ENCODE peak calls at places on chromosomes 7 and 10, in six cellular contexts. One of them, this sample, is unnamed.

GRCh38 chr10:27542812-27543211 is 38.7 kb downstream of the RAB18 start:
- DNase-seq in PC-3: no peak
- DNase-seq in activated CD8-positive, alpha-beta T cell treated with anti-CD3 and anti-CD28 coated beads, Interleukin-2, amount 10 ng/mL, durations not matched to agents 7 days and 5 days: no peak
- DNase-seq in HTR-8/SVneo: no peak
- DNase-seq in endothelial cell: no peak
- DNase-seq in Right ventricle myocardium superior: no peak
- DNase-seq in this sample: no peak

GRCh38 chr7:104089061-104089460 is 99.6 kb upstream of the RELN start:
- DNase-seq in PC-3: no peak
- DNase-seq in activated CD8-positive, alpha-beta T cell treated with anti-CD3 and anti-CD28 coated beads, Interleukin-2, amount 10 ng/mL, durations not matched to agents 7 days and 5 days: no peak
- DNase-seq in HTR-8/SVneo: no peak
- DNase-seq in endothelial cell: no peak
- DNase-seq in Right ventricle myocardium superior: no peak
- DNase-seq in this sample: no peak

GRCh38 chr10:541750-542371 is 147.6 kb downstream of the DIP2C start:
- DNase-seq in PC-3: no peak
- DNase-seq in activated CD8-positive, alpha-beta T cell treated with anti-CD3 and anti-CD28 coated beads, Interleukin-2, amount 10 ng/mL, durations not matched to agents 7 days and 5 days: no peak
- DNase-seq in HTR-8/SVneo: no peak
- DNase-seq in endothelial cell: no peak
- DNase-seq in Right ventricle myocardium superior: peak
- DNase-seq in this sample: no peak

GRCh38 chr10:14378387-14378960 is 47.8 kb upstream of the FRMD4A start:
- DNase-seq in PC-3: no peak
- DNase-seq in activated CD8-positive, alpha-beta T cell treated with anti-CD3 and anti-CD28 coated beads, Interleukin-2, amount 10 ng/mL, durations not matched to agents 7 days and 5 days: no peak
- DNase-seq in HTR-8/SVneo: no peak
- DNase-seq in endothelial cell: no peak
- DNase-seq in Right ventricle myocardium superior: no peak
- DNase-seq in this sample: no peak

GRCh38 chr7:123916240-123916724 is 8.8 kb upstream of the SPAM1 start:
- DNase-seq in PC-3: peak
- DNase-seq in activated CD8-positive, alpha-beta T cell treated with anti-CD3 and anti-CD28 coated beads, Interleukin-2, amount 10 ng/mL, durations not matched to agents 7 days and 5 days: no peak
- DNase-seq in HTR-8/SVneo: no peak
- DNase-seq in endothelial cell: no peak
- DNase-seq in Right ventricle myocardium superior: no peak
- DNase-seq in this sample: peak

GRCh38 chr7:142323706-142324105 is 65.8 kb upstream of the PRSS58 start:
- DNase-seq in PC-3: peak
- DNase-seq in activated CD8-positive, alpha-beta T cell treated with anti-CD3 and anti-CD28 coated beads, Interleukin-2, amount 10 ng/mL, durations not matched to agents 7 days and 5 days: peak
- DNase-seq in HTR-8/SVneo: no peak
- DNase-seq in endothelial cell: peak
- DNase-seq in Right ventricle myocardium superior: no peak
- DNase-seq in this sample: peak

GRCh38 chr7:116421298-116421697 is 78.2 kb upstream of the CAV2 start:
- DNase-seq in PC-3: peak
- DNase-seq in activated CD8-positive, alpha-beta T cell treated with anti-CD3 and anti-CD28 coated beads, Interleukin-2, amount 10 ng/mL, durations not matched to agents 7 days and 5 days: no peak
- DNase-seq in HTR-8/SVneo: no peak
- DNase-seq in endothelial cell: no peak
- DNase-seq in Right ventricle myocardium superior: no peak
- DNase-seq in this sample: no peak

GRCh38 chr10:46234431-46235060 is 52.3 kb upstream of the ANTXRL start:
- DNase-seq in PC-3: no peak
- DNase-seq in activated CD8-positive, alpha-beta T cell treated with anti-CD3 and anti-CD28 coated beads, Interleukin-2, amount 10 ng/mL, durations not matched to agents 7 days and 5 days: peak
- DNase-seq in HTR-8/SVneo: no peak
- DNase-seq in endothelial cell: peak
- DNase-seq in Right ventricle myocardium superior: no peak
- DNase-seq in this sample: no peak

GRCh38 chr7:142030846-142031245 is 35.2 kb downstream of the MGAM start:
- DNase-seq in PC-3: no peak
- DNase-seq in activated CD8-positive, alpha-beta T cell treated with anti-CD3 and anti-CD28 coated beads, Interleukin-2, amount 10 ng/mL, durations not matched to agents 7 days and 5 days: no peak
- DNase-seq in HTR-8/SVneo: no peak
- DNase-seq in endothelial cell: no peak
- DNase-seq in Right ventricle myocardium superior: no peak
- DNase-seq in this sample: no peak

GRCh38 chr10:77789016-77789415 is 137.5 kb downstream of the DLG5 start:
- DNase-seq in PC-3: no peak
- DNase-seq in activated CD8-positive, alpha-beta T cell treated with anti-CD3 and anti-CD28 coated beads, Interleukin-2, amount 10 ng/mL, durations not matched to agents 7 days and 5 days: no peak
- DNase-seq in HTR-8/SVneo: no peak
- DNase-seq in endothelial cell: no peak
- DNase-seq in Right ventricle myocardium superior: no peak
- DNase-seq in this sample: no peak

GRCh38 chr10:47165711-47166404 is 134.1 kb upstream of the GDF10 start:
- DNase-seq in PC-3: no peak
- DNase-seq in activated CD8-positive, alpha-beta T cell treated with anti-CD3 and anti-CD28 coated beads, Interleukin-2, amount 10 ng/mL, durations not matched to agents 7 days and 5 days: peak
- DNase-seq in HTR-8/SVneo: peak
- DNase-seq in endothelial cell: no peak
- DNase-seq in Right ventricle myocardium superior: peak
- DNase-seq in this sample: peak

GRCh38 chr10:7233259-7233991 is 177.4 kb downstream of the SFMBT2 start:
- DNase-seq in PC-3: peak
- DNase-seq in activated CD8-positive, alpha-beta T cell treated with anti-CD3 and anti-CD28 coated beads, Interleukin-2, amount 10 ng/mL, durations not matched to agents 7 days and 5 days: no peak
- DNase-seq in HTR-8/SVneo: no peak
- DNase-seq in endothelial cell: no peak
- DNase-seq in Right ventricle myocardium superior: no peak
- DNase-seq in this sample: peak

GRCh38 chr10:131744356-131744755 is 156.5 kb upstream of the PPP2R2D start:
- DNase-seq in PC-3: no peak
- DNase-seq in activated CD8-positive, alpha-beta T cell treated with anti-CD3 and anti-CD28 coated beads, Interleukin-2, amount 10 ng/mL, durations not matched to agents 7 days and 5 days: no peak
- DNase-seq in HTR-8/SVneo: no peak
- DNase-seq in endothelial cell: no peak
- DNase-seq in Right ventricle myocardium superior: no peak
- DNase-seq in this sample: no peak

GRCh38 chr7:29345590-29345989 is 151.0 kb downstream of the CHN2 start:
- DNase-seq in PC-3: peak
- DNase-seq in activated CD8-positive, alpha-beta T cell treated with anti-CD3 and anti-CD28 coated beads, Interleukin-2, amount 10 ng/mL, durations not matched to agents 7 days and 5 days: peak
- DNase-seq in HTR-8/SVneo: no peak
- DNase-seq in endothelial cell: peak
- DNase-seq in Right ventricle myocardium superior: peak
- DNase-seq in this sample: peak

GRCh38 chr10:30121401-30121800 is 62.0 kb upstream of the JCAD start:
- DNase-seq in PC-3: no peak
- DNase-seq in activated CD8-positive, alpha-beta T cell treated with anti-CD3 and anti-CD28 coated beads, Interleukin-2, amount 10 ng/mL, durations not matched to agents 7 days and 5 days: no peak
- DNase-seq in HTR-8/SVneo: no peak
- DNase-seq in endothelial cell: no peak
- DNase-seq in Right ventricle myocardium superior: no peak
- DNase-seq in this sample: no peak

GRCh38 chr10:11796439-11796838 is 26.7 kb upstream of the PROSER2 start:
- DNase-seq in PC-3: no peak
- DNase-seq in activated CD8-positive, alpha-beta T cell treated with anti-CD3 and anti-CD28 coated beads, Interleukin-2, amount 10 ng/mL, durations not matched to agents 7 days and 5 days: no peak
- DNase-seq in HTR-8/SVneo: no peak
- DNase-seq in endothelial cell: no peak
- DNase-seq in Right ventricle myocardium superior: no peak
- DNase-seq in this sample: no peak

GRCh38 chr7:96329189-96329588 is 7.3 kb upstream of the SLC25A13 start:
- DNase-seq in PC-3: no peak
- DNase-seq in activated CD8-positive, alpha-beta T cell treated with anti-CD3 and anti-CD28 coated beads, Interleukin-2, amount 10 ng/mL, durations not matched to agents 7 days and 5 days: no peak
- DNase-seq in HTR-8/SVneo: no peak
- DNase-seq in endothelial cell: no peak
- DNase-seq in Right ventricle myocardium superior: no peak
- DNase-seq in this sample: no peak

GRCh38 chr10:125026036-125026931 is 84.4 kb downstream of the ZRANB1 start:
- DNase-seq in PC-3: no peak
- DNase-seq in activated CD8-positive, alpha-beta T cell treated with anti-CD3 and anti-CD28 coated beads, Interleukin-2, amount 10 ng/mL, durations not matched to agents 7 days and 5 days: no peak
- DNase-seq in HTR-8/SVneo: no peak
- DNase-seq in endothelial cell: no peak
- DNase-seq in Right ventricle myocardium superior: no peak
- DNase-seq in this sample: no peak

GRCh38 chr10:33211123-33211878 is 123.2 kb downstream of the NRP1 start:
- DNase-seq in PC-3: peak
- DNase-seq in activated CD8-positive, alpha-beta T cell treated with anti-CD3 and anti-CD28 coated beads, Interleukin-2, amount 10 ng/mL, durations not matched to agents 7 days and 5 days: peak
- DNase-seq in HTR-8/SVneo: peak
- DNase-seq in endothelial cell: no peak
- DNase-seq in Right ventricle myocardium superior: peak
- DNase-seq in this sample: no peak

GRCh38 chr7:102272075-102272916 is 14.4 kb upstream of the SH2B2 start:
- DNase-seq in PC-3: peak
- DNase-seq in activated CD8-positive, alpha-beta T cell treated with anti-CD3 and anti-CD28 coated beads, Interleukin-2, amount 10 ng/mL, durations not matched to agents 7 days and 5 days: peak
- DNase-seq in HTR-8/SVneo: peak
- DNase-seq in endothelial cell: peak
- DNase-seq in Right ventricle myocardium superior: peak
- DNase-seq in this sample: peak

GRCh38 chr10:129028425-129028824 is 438.6 kb upstream of the MGMT start:
- DNase-seq in PC-3: no peak
- DNase-seq in activated CD8-positive, alpha-beta T cell treated with anti-CD3 and anti-CD28 coated beads, Interleukin-2, amount 10 ng/mL, durations not matched to agents 7 days and 5 days: no peak
- DNase-seq in HTR-8/SVneo: no peak
- DNase-seq in endothelial cell: no peak
- DNase-seq in Right ventricle myocardium superior: no peak
- DNase-seq in this sample: no peak

GRCh38 chr10:124719213-124719851 is 24.8 kb downstream of the FAM53B start:
- DNase-seq in PC-3: peak
- DNase-seq in activated CD8-positive, alpha-beta T cell treated with anti-CD3 and anti-CD28 coated beads, Interleukin-2, amount 10 ng/mL, durations not matched to agents 7 days and 5 days: peak
- DNase-seq in HTR-8/SVneo: no peak
- DNase-seq in endothelial cell: peak
- DNase-seq in Right ventricle myocardium superior: peak
- DNase-seq in this sample: peak

GRCh38 chr7:95776561-95777185 is 4.3 kb downstream of the DYNC1I1 start:
- DNase-seq in PC-3: peak
- DNase-seq in activated CD8-positive, alpha-beta T cell treated with anti-CD3 and anti-CD28 coated beads, Interleukin-2, amount 10 ng/mL, durations not matched to agents 7 days and 5 days: no peak
- DNase-seq in HTR-8/SVneo: no peak
- DNase-seq in endothelial cell: no peak
- DNase-seq in Right ventricle myocardium superior: no peak
- DNase-seq in this sample: no peak

GRCh38 chr7:140403878-140404564 is at the start of gene RAB19:
- DNase-seq in PC-3: peak
- DNase-seq in activated CD8-positive, alpha-beta T cell treated with anti-CD3 and anti-CD28 coated beads, Interleukin-2, amount 10 ng/mL, durations not matched to agents 7 days and 5 days: peak
- DNase-seq in HTR-8/SVneo: no peak
- DNase-seq in endothelial cell: peak
- DNase-seq in Right ventricle myocardium superior: no peak
- DNase-seq in this sample: no peak

GRCh38 chr7:83947260-83947659 is 247.3 kb downstream of the SEMA3A start:
- DNase-seq in PC-3: peak
- DNase-seq in activated CD8-positive, alpha-beta T cell treated with anti-CD3 and anti-CD28 coated beads, Interleukin-2, amount 10 ng/mL, durations not matched to agents 7 days and 5 days: no peak
- DNase-seq in HTR-8/SVneo: no peak
- DNase-seq in endothelial cell: peak
- DNase-seq in Right ventricle myocardium superior: no peak
- DNase-seq in this sample: peak

GRCh38 chr7:159031750-159032149 is 112.9 kb downstream of the VIPR2 start:
- DNase-seq in PC-3: no peak
- DNase-seq in activated CD8-positive, alpha-beta T cell treated with anti-CD3 and anti-CD28 coated beads, Interleukin-2, amount 10 ng/mL, durations not matched to agents 7 days and 5 days: no peak
- DNase-seq in HTR-8/SVneo: no peak
- DNase-seq in endothelial cell: peak
- DNase-seq in Right ventricle myocardium superior: no peak
- DNase-seq in this sample: no peak

GRCh38 chr7:69651101-69651590 is 52.9 kb downstream of the AUTS2 start:
- DNase-seq in PC-3: no peak
- DNase-seq in activated CD8-positive, alpha-beta T cell treated with anti-CD3 and anti-CD28 coated beads, Interleukin-2, amount 10 ng/mL, durations not matched to agents 7 days and 5 days: no peak
- DNase-seq in HTR-8/SVneo: no peak
- DNase-seq in endothelial cell: no peak
- DNase-seq in Right ventricle myocardium superior: no peak
- DNase-seq in this sample: no peak

GRCh38 chr10:88415533-88416130 is 167.5 kb downstream of the RNLS start:
- DNase-seq in PC-3: no peak
- DNase-seq in activated CD8-positive, alpha-beta T cell treated with anti-CD3 and anti-CD28 coated beads, Interleukin-2, amount 10 ng/mL, durations not matched to agents 7 days and 5 days: no peak
- DNase-seq in HTR-8/SVneo: no peak
- DNase-seq in endothelial cell: no peak
- DNase-seq in Right ventricle myocardium superior: no peak
- DNase-seq in this sample: no peak

GRCh38 chr7:40747856-40748255 is 613.1 kb downstream of the SUGCT start:
- DNase-seq in PC-3: peak
- DNase-seq in activated CD8-positive, alpha-beta T cell treated with anti-CD3 and anti-CD28 coated beads, Interleukin-2, amount 10 ng/mL, durations not matched to agents 7 days and 5 days: no peak
- DNase-seq in HTR-8/SVneo: no peak
- DNase-seq in endothelial cell: no peak
- DNase-seq in Right ventricle myocardium superior: no peak
- DNase-seq in this sample: no peak

GRCh38 chr7:25432807-25433206 is 204.5 kb upstream of the NPVF start:
- DNase-seq in PC-3: no peak
- DNase-seq in activated CD8-positive, alpha-beta T cell treated with anti-CD3 and anti-CD28 coated beads, Interleukin-2, amount 10 ng/mL, durations not matched to agents 7 days and 5 days: no peak
- DNase-seq in HTR-8/SVneo: no peak
- DNase-seq in endothelial cell: no peak
- DNase-seq in Right ventricle myocardium superior: no peak
- DNase-seq in this sample: no peak

GRCh38 chr7:28292826-28293528 is 112.4 kb upstream of the JAZF1 start:
- DNase-seq in PC-3: peak
- DNase-seq in activated CD8-positive, alpha-beta T cell treated with anti-CD3 and anti-CD28 coated beads, Interleukin-2, amount 10 ng/mL, durations not matched to agents 7 days and 5 days: no peak
- DNase-seq in HTR-8/SVneo: no peak
- DNase-seq in endothelial cell: no peak
- DNase-seq in Right ventricle myocardium superior: no peak
- DNase-seq in this sample: no peak

GRCh38 chr7:38222481-38223096 is 44.5 kb downstream of the STARD3NL start:
- DNase-seq in PC-3: peak
- DNase-seq in activated CD8-positive, alpha-beta T cell treated with anti-CD3 and anti-CD28 coated beads, Interleukin-2, amount 10 ng/mL, durations not matched to agents 7 days and 5 days: peak
- DNase-seq in HTR-8/SVneo: peak
- DNase-seq in endothelial cell: peak
- DNase-seq in Right ventricle myocardium superior: no peak
- DNase-seq in this sample: peak

GRCh38 chr7:117024811-117025210 is 71.5 kb downstream of the ST7 start:
- DNase-seq in PC-3: no peak
- DNase-seq in activated CD8-positive, alpha-beta T cell treated with anti-CD3 and anti-CD28 coated beads, Interleukin-2, amount 10 ng/mL, durations not matched to agents 7 days and 5 days: no peak
- DNase-seq in HTR-8/SVneo: no peak
- DNase-seq in endothelial cell: no peak
- DNase-seq in Right ventricle myocardium superior: no peak
- DNase-seq in this sample: no peak